ENCODE peak calls at places on chromosomes 7 and 10, in five cellular contexts. One of them, this sample, is unnamed.
A peak's percentile ranks its signal among the peaks of the same experiment; 100 is the strongest.

GRCh38 chr10:62352356-62352963 is 21.7 kb upstream of the ZNF365 start:
- DNase-seq in endothelial cell of umbilical vein: no peak
- DNase-seq in MM.1S: no peak
- DNase-seq in K562: no peak
- DNase-seq in GM23248: peak; percentile 74
- DNase-seq in this sample: no peak

GRCh38 chr10:24882047-24882698 is 70.2 kb downstream of the PRTFDC1 start:
- DNase-seq in K562: no peak
- DNase-seq in endothelial cell of umbilical vein: peak; percentile 41
- DNase-seq in MM.1S: no peak
- DNase-seq in GM23248: peak; percentile 65
- DNase-seq in this sample: peak; percentile 57

GRCh38 chr7:131931368-131931767 is 374.9 kb upstream of the PODXL start:
- DNase-seq in K562: no peak
- DNase-seq in endothelial cell of umbilical vein: no peak
- DNase-seq in MM.1S: no peak
- DNase-seq in GM23248: peak; percentile 47
- DNase-seq in this sample: no peak

GRCh38 chr10:17049195-17049594 is 80.4 kb downstream of the CUBN start:
- DNase-seq in endothelial cell of umbilical vein: peak; percentile 76
- DNase-seq in MM.1S: no peak
- DNase-seq in K562: no peak
- DNase-seq in GM23248: peak; percentile 10
- DNase-seq in this sample: no peak

GRCh38 chr7:52775881-52776280 is 259.6 kb upstream of the POM121L12 start:
- DNase-seq in K562: no peak
- DNase-seq in endothelial cell of umbilical vein: peak; percentile 8
- DNase-seq in GM23248: no peak
- DNase-seq in MM.1S: no peak
- DNase-seq in this sample: no peak

GRCh38 chr10:117492504-117492903 is 50.0 kb upstream of the EMX2 start:
- DNase-seq in GM23248: no peak
- DNase-seq in endothelial cell of umbilical vein: no peak
- DNase-seq in K562: no peak
- DNase-seq in MM.1S: peak; percentile 25
- DNase-seq in this sample: no peak

GRCh38 chr10:26334932-26335573 is 103.1 kb upstream of the APBB1IP start:
- DNase-seq in MM.1S: peak; percentile 71
- DNase-seq in endothelial cell of umbilical vein: peak; percentile 28
- DNase-seq in K562: peak; percentile 47
- DNase-seq in GM23248: peak; percentile 83
- DNase-seq in this sample: peak; percentile 70

GRCh38 chr7:69232445-69233376 is 365.6 kb upstream of the AUTS2 start:
- DNase-seq in GM23248: no peak
- DNase-seq in K562: no peak
- DNase-seq in MM.1S: no peak
- DNase-seq in endothelial cell of umbilical vein: no peak
- DNase-seq in this sample: no peak

GRCh38 chr10:132187421-132188138 is 832 bp downstream of the DPYSL4 start:
- DNase-seq in endothelial cell of umbilical vein: peak; percentile 12
- DNase-seq in GM23248: peak; percentile 39
- DNase-seq in MM.1S: no peak
- DNase-seq in K562: no peak
- DNase-seq in this sample: no peak

GRCh38 chr10:132188331-132188730 is 1.6 kb downstream of the DPYSL4 start:
- DNase-seq in MM.1S: no peak
- DNase-seq in endothelial cell of umbilical vein: no peak
- DNase-seq in K562: no peak
- DNase-seq in GM23248: peak; percentile 14
- DNase-seq in this sample: no peak

GRCh38 chr10:132184816-132185593 is 1.7 kb upstream of the DPYSL4 start:
- DNase-seq in MM.1S: no peak
- DNase-seq in endothelial cell of umbilical vein: no peak
- DNase-seq in GM23248: no peak
- DNase-seq in K562: peak; percentile 16
- DNase-seq in this sample: no peak

GRCh38 chr10:132186488-132187413 is at the start of gene DPYSL4:
- DNase-seq in K562: peak; percentile 94
- DNase-seq in GM23248: peak; percentile 53
- DNase-seq in endothelial cell of umbilical vein: peak; percentile 6
- DNase-seq in MM.1S: no peak
- DNase-seq in this sample: no peak

DNA sequence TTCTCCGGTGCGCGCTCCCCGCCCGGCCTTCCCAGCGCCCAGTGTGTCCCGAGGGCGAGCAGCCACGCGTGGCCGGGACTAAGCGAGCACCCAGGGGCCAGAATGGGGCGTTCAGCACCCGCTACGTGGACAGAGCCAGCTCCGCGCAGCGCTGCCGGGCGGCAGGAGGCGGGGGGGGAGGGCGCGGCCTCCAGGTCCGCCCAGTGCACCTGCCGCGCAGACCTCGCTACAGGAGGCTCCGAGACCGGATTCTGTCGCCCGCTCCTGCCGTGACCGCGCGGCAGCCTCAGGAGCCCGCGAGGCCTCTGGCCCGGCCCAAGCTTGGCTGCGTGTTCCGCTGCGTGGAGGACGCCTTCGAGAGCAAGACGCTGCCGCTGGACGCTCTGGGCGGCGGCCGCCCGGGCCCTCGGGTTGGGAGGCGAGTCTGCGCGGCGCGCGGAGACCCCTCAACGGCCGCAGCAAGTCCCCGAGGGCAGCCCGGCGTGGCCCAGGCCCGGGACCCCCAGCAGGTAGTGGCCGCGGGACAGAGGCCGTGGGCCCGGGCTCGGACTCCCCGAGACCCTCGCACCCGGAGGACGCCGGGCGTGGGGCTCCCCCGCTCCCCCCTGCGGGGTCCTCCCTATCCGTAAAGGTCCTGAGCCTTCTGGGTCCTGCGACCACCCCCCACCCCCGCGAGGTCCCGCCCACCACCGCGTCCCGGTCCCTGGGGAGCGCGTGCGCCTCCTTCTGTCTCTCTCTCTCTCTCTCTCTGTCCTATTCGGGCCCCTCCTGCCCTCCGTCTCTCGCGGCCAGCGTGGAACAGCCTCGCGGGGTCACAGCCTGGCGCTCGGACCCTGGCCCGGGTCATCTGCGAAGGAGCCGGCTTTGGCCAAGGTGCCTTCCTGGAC is 904 bp upstream of the DPYSL4 start:
- DNase-seq in GM23248: peak; percentile 59
- DNase-seq in MM.1S: no peak
- DNase-seq in endothelial cell of umbilical vein: peak; percentile 26
- DNase-seq in K562: peak; percentile 59
- DNase-seq in this sample: no peak
- TF ChIP-seq EZH2 in GM23248: no peak
- TF ChIP-seq EZH2 in MM.1S: no peak
- TF ChIP-seq EZH2 in endothelial cell of umbilical vein: peak; percentile 70
- TF ChIP-seq EZH2 in K562: no peak
- TF ChIP-seq EZH2 in this sample: no peak

GRCh38 chr7:5231811-5232484 is 41.9 kb downstream of the WIPI2 start:
- DNase-seq in K562: no peak
- DNase-seq in endothelial cell of umbilical vein: no peak
- DNase-seq in MM.1S: peak; percentile 71
- DNase-seq in GM23248: no peak
- DNase-seq in this sample: no peak
- H3K9ac ChIP-seq in K562: no peak overlapping the region
- H3K9ac ChIP-seq in endothelial cell of umbilical vein: no peak overlapping the region
- H3K9ac ChIP-seq in MM.1S: peak overlapping the region; percentile 41
- H3K9ac ChIP-seq in GM23248: no peak overlapping the region
- H3K9ac ChIP-seq in this sample: no peak overlapping the region

GRCh38 chr7:1664711-1665591 is 5.1 kb upstream of the ELFN1 start:
- DNase-seq in K562: peak; percentile 86
- DNase-seq in MM.1S: no peak
- DNase-seq in GM23248: peak; percentile 78
- DNase-seq in endothelial cell of umbilical vein: peak; percentile 66
- DNase-seq in this sample: peak; percentile 80
- TF ChIP-seq EZH2 in K562: no peak
- TF ChIP-seq EZH2 in MM.1S: no peak
- TF ChIP-seq EZH2 in GM23248: no peak
- TF ChIP-seq EZH2 in endothelial cell of umbilical vein: no peak
- TF ChIP-seq EZH2 in this sample: no peak

DNA sequence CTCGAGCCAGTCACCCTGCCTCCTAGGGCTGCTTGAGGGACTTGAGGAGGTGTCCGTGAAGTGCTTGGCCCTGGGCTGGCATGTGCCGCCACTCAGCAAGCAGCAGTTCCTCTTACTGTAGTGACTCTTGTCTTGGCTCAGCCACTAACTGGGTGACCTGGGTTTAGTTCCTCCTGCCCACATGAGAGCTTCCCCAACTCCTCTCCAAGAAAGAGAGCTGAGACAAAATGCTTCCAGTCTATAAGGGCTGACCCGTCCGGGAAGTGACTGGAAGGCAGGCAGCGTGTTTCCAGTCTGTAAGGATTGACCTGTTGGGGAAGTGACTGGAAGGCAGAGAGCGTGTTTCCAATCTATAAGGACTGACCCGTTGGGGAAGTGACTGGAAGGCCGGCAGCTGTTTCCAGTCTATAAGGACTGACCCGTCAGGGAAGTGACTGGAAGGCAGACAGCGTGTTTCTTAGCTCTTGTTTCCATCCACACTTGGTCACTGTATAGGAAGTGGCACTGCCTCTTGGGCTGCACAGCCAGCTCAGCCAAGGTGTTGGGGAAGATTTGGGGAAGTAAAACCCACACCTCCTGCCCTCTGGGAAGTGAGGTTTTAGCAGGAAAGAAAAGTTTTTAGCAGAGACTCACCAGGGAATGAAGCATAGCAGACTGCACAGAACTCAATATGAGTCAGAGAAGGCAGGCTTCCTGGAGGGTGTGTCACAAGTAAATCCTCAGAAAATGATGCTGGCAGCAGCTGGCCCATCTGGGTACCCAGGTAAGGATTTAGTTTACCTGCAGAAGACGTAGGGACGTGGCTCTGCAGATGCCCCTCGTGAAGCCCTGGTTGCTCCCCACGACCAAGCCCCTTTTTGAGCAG is 53.2 kb upstream of the PPIF start:
- DNase-seq in endothelial cell of umbilical vein: peak; percentile 16
- DNase-seq in GM23248: peak; percentile 88
- DNase-seq in K562: no peak
- DNase-seq in MM.1S: no peak
- DNase-seq in this sample: no peak
- H3K9ac ChIP-seq in endothelial cell of umbilical vein: no peak overlapping the region
- H3K9ac ChIP-seq in GM23248: no peak overlapping the region
- H3K9ac ChIP-seq in K562: no peak overlapping the region
- H3K9ac ChIP-seq in MM.1S: no peak overlapping the region
- H3K9ac ChIP-seq in this sample: no peak overlapping the region

GRCh38 chr7:157022681-157023588 is 12.5 kb upstream of the MNX1 start:
- DNase-seq in GM23248: no peak
- DNase-seq in MM.1S: no peak
- DNase-seq in endothelial cell of umbilical vein: no peak
- DNase-seq in K562: no peak
- DNase-seq in this sample: no peak
- TF ChIP-seq EZH2 in GM23248: peak; percentile 61
- TF ChIP-seq EZH2 in MM.1S: no peak
- TF ChIP-seq EZH2 in endothelial cell of umbilical vein: no peak
- TF ChIP-seq EZH2 in K562: peak; percentile 94
- TF ChIP-seq EZH2 in this sample: no peak

GRCh38 chr7:29806131-29806792 is at the start of gene WIPF3:
- DNase-seq in endothelial cell of umbilical vein: peak; percentile 1
- DNase-seq in GM23248: peak; percentile 44
- DNase-seq in K562: peak; percentile 89
- DNase-seq in MM.1S: peak; percentile 33
- DNase-seq in this sample: no peak

GRCh38 chr7:29806793-29807178 is 478 bp downstream of the WIPF3 start:
- DNase-seq in MM.1S: no peak
- DNase-seq in GM23248: no peak
- DNase-seq in endothelial cell of umbilical vein: no peak
- DNase-seq in K562: peak; percentile 63
- DNase-seq in this sample: no peak

GRCh38 chr7:29807179-29807841 is 1.0 kb downstream of the WIPF3 start:
- DNase-seq in MM.1S: no peak
- DNase-seq in GM23248: peak; percentile 41
- DNase-seq in K562: no peak
- DNase-seq in endothelial cell of umbilical vein: no peak
- DNase-seq in this sample: no peak

GRCh38 chr7:29809533-29810155 is 3.3 kb downstream of the WIPF3 start:
- DNase-seq in endothelial cell of umbilical vein: no peak
- DNase-seq in MM.1S: no peak
- DNase-seq in GM23248: no peak
- DNase-seq in K562: no peak
- DNase-seq in this sample: no peak

DNA sequence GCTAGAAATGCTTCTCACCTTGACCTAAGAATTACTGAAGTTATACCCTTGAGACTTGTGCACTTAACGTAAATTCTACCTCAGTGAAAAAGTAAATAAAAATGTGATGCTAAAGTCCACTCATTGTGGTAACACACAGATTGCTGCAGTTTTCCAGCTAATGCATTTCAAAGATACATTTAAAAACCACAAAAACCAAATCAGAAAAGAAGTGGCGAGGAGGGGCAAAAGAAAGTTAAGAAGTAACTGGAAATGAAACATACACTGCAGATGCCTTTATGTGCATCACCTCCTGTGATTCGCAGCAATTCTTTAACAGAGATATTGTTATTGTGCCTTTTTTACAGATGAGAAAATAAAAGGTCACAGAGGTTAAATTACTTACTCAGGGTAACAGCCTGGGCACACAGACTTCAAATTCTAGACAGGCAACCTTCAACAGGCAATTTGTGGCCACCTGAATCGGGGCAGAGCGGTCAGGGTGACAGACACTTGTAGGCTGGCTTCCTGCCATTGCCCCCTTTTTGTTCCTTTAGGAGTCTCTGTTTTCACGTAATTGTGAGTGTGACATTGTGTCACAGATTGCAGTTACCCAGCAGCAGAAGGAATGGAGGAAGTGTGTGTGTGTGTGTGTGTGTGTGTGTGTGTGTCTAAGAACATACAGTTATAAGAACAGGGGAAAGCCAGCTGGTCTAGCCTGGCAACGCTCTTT is 1.9 kb downstream of the WIPF3 start:
- DNase-seq in GM23248: no peak
- DNase-seq in K562: no peak
- DNase-seq in endothelial cell of umbilical vein: no peak
- DNase-seq in MM.1S: no peak
- DNase-seq in this sample: no peak
- H3K9ac ChIP-seq in GM23248: no peak overlapping the region
- H3K9ac ChIP-seq in K562: no peak overlapping the region
- H3K9ac ChIP-seq in endothelial cell of umbilical vein: no peak overlapping the region
- H3K9ac ChIP-seq in MM.1S: no peak overlapping the region
- H3K9ac ChIP-seq in this sample: no peak overlapping the region

GRCh38 chr10:70053212-70053895 is 708 bp downstream of the MACROH2A2 start:
- DNase-seq in MM.1S: no peak
- DNase-seq in K562: no peak
- DNase-seq in GM23248: peak; percentile 49
- DNase-seq in endothelial cell of umbilical vein: no peak
- DNase-seq in this sample: no peak
- TF ChIP-seq EZH2 in MM.1S: no peak
- TF ChIP-seq EZH2 in K562: no peak
- TF ChIP-seq EZH2 in GM23248: no peak
- TF ChIP-seq EZH2 in endothelial cell of umbilical vein: peak; percentile 53
- TF ChIP-seq EZH2 in this sample: no peak

This sample was measured in DND-41.